ENCODE peak calls at places on chromosomes 2 and 18, in ten cellular contexts. U, A, G, D, S, B, H, L, M and O are unnamed samples.

GRCh38 chr2:64586883-64587481 is 62.9 kb downstream of the AFTPH start:
- ATAC-seq in S (peak), M (peak), U (peak), A (no peak), G (peak), D (no peak), B (peak), L (peak), H (peak), O (peak)

GRCh38 chr18:23998811-23999210 is 15.7 kb upstream of the TTC39C start:
- ATAC-seq in M (peak), G (peak), A (peak), D (no peak), U (no peak), B (no peak), H (no peak), L (no peak), S (no peak), O (peak)

GRCh38 chr18:26568513-26568912 is 20.2 kb upstream of the KCTD1 start:
- ATAC-seq in L (no peak), B (no peak), U (no peak), M (no peak), A (no peak), S (no peak), G (no peak), D (no peak), H (no peak), O (no peak)

GRCh38 chr2:128686498-128686861 is 367.8 kb upstream of the HS6ST1 start:
- ATAC-seq in U (peak), S (peak), D (no peak), A (no peak), G (no peak), L (no peak), M (no peak), B (no peak), H (no peak), O (peak)

GRCh38 chr2:61970807-61971556 is 65.5 kb downstream of the COMMD1 start:
- ATAC-seq in U (no peak), L (no peak), M (peak), A (peak), G (peak), H (no peak), S (no peak), D (no peak), B (no peak), O (no peak)

GRCh38 chr2:206799083-206799482 is 33.7 kb downstream of the FASTKD2 start:
- ATAC-seq in G (no peak), A (no peak), B (no peak), S (peak), M (no peak), L (no peak), U (peak), H (no peak), D (no peak), O (no peak)

GRCh38 chr2:32865399-32866068 is 81.2 kb upstream of the LTBP1 start:
- ATAC-seq in U (peak), D (no peak), B (no peak), G (peak), M (peak), H (no peak), A (no peak), S (no peak), L (no peak), O (peak)

GRCh38 chr2:16971722-16972234 is 306.1 kb upstream of the CYRIA start:
- ATAC-seq in A (no peak), H (no peak), D (no peak), S (no peak), U (no peak), G (no peak), B (no peak), M (no peak), L (no peak), O (no peak)

GRCh38 chr2:226030369-226031077 is 631.0 kb downstream of the NYAP2 start:
- ATAC-seq in U (peak), M (peak), L (no peak), G (peak), S (peak), A (peak), B (no peak), D (no peak), H (no peak), O (peak)

GRCh38 chr2:133142087-133142486 is 426.2 kb downstream of the NCKAP5 start:
- ATAC-seq in U (no peak), H (no peak), M (no peak), D (no peak), A (no peak), G (no peak), L (no peak), B (no peak), S (no peak), O (no peak)

GRCh38 chr2:71512386-71512785 is 59.0 kb downstream of the DYSF start:
- ATAC-seq in M (no peak), H (no peak), D (no peak), G (no peak), U (no peak), L (no peak), A (peak), B (no peak), S (no peak), O (peak)

GRCh38 chr2:240685771-240686371 is 3.2 kb upstream of the AQP12B start:
- ATAC-seq in M (no peak), A (no peak), U (no peak), H (no peak), L (no peak), S (no peak), B (no peak), G (peak), D (no peak), O (no peak)

GRCh38 chr2:217928324-217929293 is 74.2 kb downstream of the TNS1 start:
- ATAC-seq in H (peak), S (peak), B (no peak), L (no peak), U (no peak), M (peak), G (peak), D (no peak), A (peak), O (peak)

GRCh38 chr2:43898134-43898957 is 59.6 kb downstream of the ABCG8 start:
- ATAC-seq in G (no peak), U (no peak), D (no peak), L (no peak), M (no peak), H (no peak), B (no peak), S (peak), A (peak), O (no peak)

GRCh38 chr2:238573916-238574315 is 147.2 kb downstream of the ASB1 start:
- ATAC-seq in H (no peak), G (peak), D (no peak), B (no peak), S (peak), A (no peak), U (no peak), M (no peak), L (no peak), O (peak)

GRCh38 chr2:8620611-8621382 is 61.1 kb upstream of the ID2 start:
- ATAC-seq in L (no peak), D (no peak), G (no peak), M (no peak), A (no peak), U (no peak), S (no peak), H (no peak), B (no peak), O (no peak)

GRCh38 chr18:9823805-9824473 is 61.8 kb upstream of the TXNDC2 start:
- ATAC-seq in U (no peak), D (no peak), S (no peak), L (no peak), A (no peak), G (no peak), H (peak), B (no peak), M (no peak), O (no peak)

GRCh38 chr18:12449040-12449814 is 41.5 kb downstream of the PRELID3A start:
- ATAC-seq in G (no peak), D (no peak), M (no peak), L (no peak), B (no peak), S (no peak), A (no peak), U (no peak), H (peak), O (no peak)

GRCh38 chr2:134582547-134582899 is 136.3 kb downstream of the TMEM163 start:
- ATAC-seq in G (no peak), U (peak), B (peak), S (peak), A (peak), M (no peak), L (no peak), H (no peak), D (no peak), O (peak)

GRCh38 chr2:171158790-171159325 is 1.8 kb downstream of the TLK1 start:
- ATAC-seq in D (no peak), A (peak), M (no peak), L (no peak), B (no peak), U (no peak), H (no peak), S (no peak), G (no peak), O (no peak)

GRCh38 chr2:241744028-241744754 is 9.8 kb downstream of the D2HGDH start:
- ATAC-seq in B (no peak), U (no peak), D (no peak), L (no peak), H (no peak), G (no peak), M (no peak), A (no peak), S (no peak), O (peak)

GRCh38 chr18:72601944-72602343 is 57.8 kb upstream of the CBLN2 start:
- ATAC-seq in D (no peak), H (no peak), U (no peak), S (no peak), A (no peak), B (no peak), L (no peak), M (no peak), G (no peak), O (no peak)

GRCh38 chr2:102606353-102606752 is 13.0 kb upstream of the SLC9A2 start:
- ATAC-seq in D (no peak), U (no peak), A (no peak), S (peak), L (no peak), G (peak), M (peak), H (no peak), B (no peak), O (peak)

GRCh38 chr2:202508686-202509085 is 126.1 kb upstream of the FAM117B start:
- ATAC-seq in G (no peak), U (no peak), A (no peak), S (no peak), B (no peak), H (no peak), M (no peak), D (no peak), L (no peak), O (no peak)

GRCh38 chr18:69956655-69957054 is 9.0 kb upstream of the CD226 start:
- ATAC-seq in H (no peak), M (no peak), G (peak), U (peak), S (no peak), A (no peak), B (peak), L (peak), D (peak), O (no peak)

GRCh38 chr2:187842315-187842714 is 288.1 kb upstream of the TFPI start:
- ATAC-seq in M (no peak), H (no peak), L (no peak), D (no peak), B (no peak), U (no peak), S (no peak), A (no peak), G (no peak), O (no peak)

GRCh38 chr2:201618744-201619654 is 24.3 kb downstream of the TMEM237 start:
- ATAC-seq in U (no peak), B (no peak), S (peak), D (no peak), A (peak), H (peak), L (no peak), M (peak), G (peak), O (peak)

GRCh38 chr2:179344280-179344961 is 79.8 kb upstream of the SESTD1 start:
- ATAC-seq in D (no peak), M (no peak), G (peak), S (peak), U (no peak), H (peak), L (no peak), B (no peak), A (peak), O (no peak)

GRCh38 chr2:89823556-89823955 is 1132.1 kb downstream of the RPIA start:
- ATAC-seq in M (no peak), G (no peak), U (no peak), L (no peak), D (no peak), B (no peak), H (no peak), A (no peak), S (no peak), O (no peak)

GRCh38 chr2:70946832-70947442 is 11.2 kb downstream of the ATP6V1B1 start:
- ATAC-seq in S (peak), M (no peak), U (no peak), D (no peak), B (no peak), A (peak), H (no peak), G (peak), L (peak), O (no peak)

GRCh38 chr2:168293766-168294165 is 46.4 kb upstream of the STK39 start:
- ATAC-seq in H (no peak), G (no peak), M (no peak), U (no peak), D (no peak), B (no peak), S (no peak), A (peak), L (no peak), O (no peak)

GRCh38 chr2:46841621-46842020 is 74.0 kb downstream of the MCFD2 start:
- ATAC-seq in G (no peak), L (no peak), H (peak), D (no peak), M (no peak), U (no peak), S (peak), B (no peak), A (no peak), O (peak)

GRCh38 chr2:121303531-121304263 is 18.7 kb upstream of the TFCP2L1 start:
- ATAC-seq in S (peak), G (no peak), B (no peak), H (no peak), L (no peak), M (no peak), A (peak), U (no peak), D (no peak), O (no peak)

GRCh38 chr2:23287250-23287704 is 97.7 kb upstream of the KLHL29 start:
- ATAC-seq in U (no peak), D (no peak), S (peak), L (no peak), H (peak), A (no peak), B (no peak), M (peak), G (no peak), O (no peak)

GRCh38 chr2:99715956-99716355 is 226.1 kb upstream of the REV1 start:
- ATAC-seq in M (no peak), D (no peak), L (no peak), H (no peak), S (no peak), A (no peak), G (no peak), B (no peak), U (no peak), O (no peak)